ENCODE peak calls at places on chromosome 3, in eight cellular contexts. S, G, H, N, R, J, D and V are unnamed samples.

GRCh38 chr3:73848173-73848751 is 223.5 kb upstream of the PDZRN3 start:
- DNase-seq in J (no peak), S (peak), R (no peak), H (no peak), G (peak), D (no peak), N (peak), V (peak)

GRCh38 chr3:138265745-138266144 is 63.9 kb downstream of the NME9 start:
- DNase-seq in H (no peak), G (peak), J (no peak), N (no peak), S (no peak), R (no peak), D (no peak), V (no peak)

GRCh38 chr3:195802795-195803194 is 8.9 kb downstream of the MUC4 start:
- DNase-seq in H (no peak), J (peak), S (no peak), N (no peak), D (no peak), R (no peak), G (no peak), V (no peak)

GRCh38 chr3:49899815-49900214 is 3.9 kb downstream of the MST1R start:
- DNase-seq in H (no peak), J (peak), R (no peak), G (peak), N (no peak), S (no peak), D (no peak), V (peak)

GRCh38 chr3:169771651-169772529 is 1.3 kb upstream of the MYNN start:
- DNase-seq in N (peak), G (peak), S (peak), R (peak), D (no peak), H (peak), J (peak), V (peak)

GRCh38 chr3:23575697-23576096 is 230.1 kb upstream of the UBE2E1 start:
- DNase-seq in R (no peak), G (no peak), J (no peak), S (peak), N (peak), H (no peak), D (no peak), V (no peak)

GRCh38 chr3:45659661-45660566 is 29.3 kb upstream of the SACM1L start:
- DNase-seq in H (no peak), N (peak), S (peak), G (peak), D (peak), J (peak), R (peak), V (no peak)

GRCh38 chr3:12681586-12682371 is 17.9 kb upstream of the RAF1 start:
- DNase-seq in R (no peak), S (peak), D (no peak), G (peak), H (no peak), N (peak), J (no peak), V (no peak)

GRCh38 chr3:44987318-44987717 is 11.3 kb downstream of the EXOSC7 start:
- DNase-seq in S (no peak), H (no peak), J (no peak), D (no peak), N (no peak), G (no peak), R (no peak), V (no peak)

GRCh38 chr3:44968447-44968858 is 7.5 kb downstream of the ZDHHC3 start:
- DNase-seq in J (no peak), R (no peak), S (no peak), N (no peak), G (no peak), H (no peak), D (no peak), V (no peak)

GRCh38 chr3:114690896-114691295 is 397.1 kb downstream of the TIGIT start:
- DNase-seq in N (no peak), S (no peak), D (no peak), H (no peak), G (no peak), R (no peak), J (no peak), V (no peak)

GRCh38 chr3:179760944-179761343 is 108.1 kb downstream of the USP13 start:
- DNase-seq in J (no peak), H (no peak), D (no peak), S (no peak), N (no peak), R (no peak), G (peak), V (no peak)

GRCh38 chr3:12993022-12993622 is 80.1 kb downstream of the IQSEC1 start:
- DNase-seq in S (peak), H (no peak), R (no peak), J (no peak), D (no peak), N (no peak), G (peak), V (no peak)

GRCh38 chr3:123341871-123342630 is 106.8 kb downstream of the ADCY5 start:
- DNase-seq in G (no peak), N (no peak), D (peak), S (no peak), R (no peak), J (no peak), H (no peak), V (no peak)

GRCh38 chr3:161406594-161407555 is 35.6 kb upstream of the SPTSSB start:
- DNase-seq in G (no peak), N (no peak), D (no peak), H (no peak), J (no peak), R (no peak), S (no peak), V (no peak)

GRCh38 chr3:72888546-72889309 is 882 bp downstream of the GXYLT2 start:
- DNase-seq in R (peak), N (no peak), H (no peak), D (no peak), J (no peak), G (peak), S (no peak), V (peak)